ENCODE peak calls at places on chromosome 21, in six cellular contexts. V is MCF 10A; Z is stimulated activated naive CD8-positive, alpha-beta T cell treated with anti-CD3 and anti-CD28 coated beads, Interleukin-15, amount 100 ng/mL, for 72 hours; Q is A549; H is kidney epithelial cell; A is Caco-2. B is an unnamed sample.
A peak's percentile ranks its signal among the peaks of the same experiment; 100 is the strongest.

GRCh38 chr21:45460011-45460565 is 55.1 kb downstream of the COL18A1 start:
- DNase-seq in V (no peak), Z (no peak), Q (no peak), H (no peak), A (no peak), B (no peak)

GRCh38 chr21:46295177-46295711 is 9.1 kb downstream of the YBEY start:
- DNase-seq in V (no peak), Z (peak; percentile 10), Q (no peak), H (no peak), A (no peak), B (no peak)

GRCh38 chr21:16309250-16309971 is 579.6 kb downstream of the USP25 start:
- DNase-seq in V (no peak), Z (no peak), Q (no peak), H (no peak), A (no peak), B (no peak)

GRCh38 chr21:31557956-31558838 is 101.3 kb upstream of the SOD1 start:
- DNase-seq in V (peak; percentile 14), Z (peak; percentile 52), Q (no peak), H (no peak), A (peak; percentile 49), B (no peak)

GRCh38 chr21:45366931-45367401 is 38.0 kb upstream of the COL18A1 start:
- DNase-seq in V (peak; percentile 88), Z (no peak), Q (peak; percentile 79), H (no peak), A (no peak), B (no peak)

GRCh38 chr21:16241500-16241963 is 511.8 kb downstream of the USP25 start:
- DNase-seq in V (no peak), Z (no peak), Q (peak; percentile 62), H (no peak), A (no peak), B (no peak)

GRCh38 chr21:34730194-34730593 is 61.4 kb downstream of the CLIC6 start:
- DNase-seq in V (no peak), Z (no peak), Q (no peak), H (no peak), A (no peak), B (no peak)

GRCh38 chr21:41606706-41607105 is 98.7 kb upstream of the TMPRSS2 start:
- DNase-seq in V (no peak), Z (no peak), Q (no peak), H (no peak), A (no peak), B (no peak)

GRCh38 chr21:41610042-41610839 is 102.3 kb upstream of the TMPRSS2 start:
- DNase-seq in V (peak; percentile 81), Z (peak; percentile 16), Q (peak; percentile 48), H (no peak), A (peak; percentile 68), B (peak; percentile 77)

GRCh38 chr21:17537299-17537698 is 24.5 kb downstream of the CXADR start:
- DNase-seq in V (peak; percentile 41), Z (no peak), Q (peak; percentile 31), H (no peak), A (no peak), B (no peak)

GRCh38 chr21:22020221-22020620 is 1022.0 kb downstream of the NCAM2 start:
- DNase-seq in V (no peak), Z (no peak), Q (no peak), H (no peak), A (no peak), B (no peak)

GRCh38 chr21:42561742-42562141 is 48.1 kb downstream of the SLC37A1 start:
- DNase-seq in V (no peak), Z (no peak), Q (no peak), H (no peak), A (peak; percentile 22), B (peak; percentile 44)

GRCh38 chr21:40118527-40118926 is 251.3 kb downstream of the PCP4 start:
- DNase-seq in V (no peak), Z (no peak), Q (no peak), H (no peak), A (no peak), B (no peak)

GRCh38 chr21:34688145-34688544 is 19.4 kb downstream of the CLIC6 start:
- DNase-seq in V (peak; percentile 65), Z (peak; percentile 45), Q (peak; percentile 18), H (no peak), A (no peak), B (no peak)

GRCh38 chr21:41726970-41727783 is 39.7 kb downstream of the RIPK4 start:
- DNase-seq in V (peak; percentile 92), Z (no peak), Q (peak; percentile 36), H (no peak), A (peak; percentile 66), B (no peak)

GRCh38 chr21:23574932-23575331 is 2032.3 kb downstream of the MRPL39 start:
- DNase-seq in V (no peak), Z (no peak), Q (no peak), H (no peak), A (no peak), B (no peak)

GRCh38 chr21:36188937-36189336 is 32.3 kb downstream of the DOP1B start:
- DNase-seq in V (no peak), Z (no peak), Q (no peak), H (no peak), A (no peak), B (no peak)

GRCh38 chr21:27359141-27359540 is 392.3 kb upstream of the ADAMTS5 start:
- DNase-seq in V (no peak), Z (no peak), Q (no peak), H (no peak), A (no peak), B (no peak)

GRCh38 chr21:42681296-42682206 is 28.1 kb downstream of the PDE9A start:
- DNase-seq in V (no peak), Z (no peak), Q (no peak), H (no peak), A (no peak), B (no peak)

GRCh38 chr21:37780991-37781983 is 135.0 kb downstream of the KCNJ6 start:
- DNase-seq in V (no peak), Z (no peak), Q (no peak), H (no peak), A (no peak), B (no peak)

GRCh38 chr21:43367296-43367695 is 59.6 kb downstream of the SIK1 start:
- DNase-seq in V (no peak), Z (no peak), Q (no peak), H (no peak), A (no peak), B (no peak)

GRCh38 chr21:34072145-34073031 is 990 bp upstream of the MRPS6 start:
- DNase-seq in V (no peak), Z (no peak), Q (no peak), H (no peak), A (no peak), B (no peak)

GRCh38 chr21:27681841-27682240 is 715.0 kb upstream of the ADAMTS5 start:
- DNase-seq in V (peak; percentile 5), Z (no peak), Q (no peak), H (no peak), A (no peak), B (no peak)

GRCh38 chr21:45533731-45534571 is 8.3 kb downstream of the SLC19A1 start:
- DNase-seq in V (no peak), Z (no peak), Q (no peak), H (no peak), A (peak; percentile 28), B (peak; percentile 39)

GRCh38 chr21:43921602-43921978 is 56.6 kb downstream of the AGPAT3 start:
- DNase-seq in V (no peak), Z (peak; percentile 42), Q (no peak), H (no peak), A (no peak), B (no peak)

B was measured in lower lobe of right lung.